ENCODE peak calls at places on chromosomes 5 and 9, in four cellular contexts. One of them, this sample, is unnamed.

GRCh38 chr9:72577212-72577753 is 55.9 kb downstream of the TMC1 start:
- DNase-seq in choroid plexus epithelial cell: peak
- DNase-seq in fibroblast of lung: peak
- DNase-seq in hepatocyte: peak
- DNase-seq in this sample: no peak

GRCh38 chr9:18072967-18073366 is 401.0 kb upstream of the ADAMTSL1 start:
- DNase-seq in choroid plexus epithelial cell: no peak
- DNase-seq in fibroblast of lung: no peak
- DNase-seq in hepatocyte: no peak
- DNase-seq in this sample: no peak

GRCh38 chr9:70945301-70945700 is 176.1 kb downstream of the TRPM3 start:
- DNase-seq in choroid plexus epithelial cell: peak
- DNase-seq in fibroblast of lung: peak
- DNase-seq in hepatocyte: no peak
- DNase-seq in this sample: no peak

GRCh38 chr5:117713585-117714198 is 1139.1 kb upstream of the SEMA6A start:
- DNase-seq in choroid plexus epithelial cell: peak
- DNase-seq in fibroblast of lung: peak
- DNase-seq in hepatocyte: no peak
- DNase-seq in this sample: no peak

GRCh38 chr5:135377751-135378680 is 21.0 kb downstream of the MACROH2A1 start:
- DNase-seq in choroid plexus epithelial cell: no peak
- DNase-seq in fibroblast of lung: no peak
- DNase-seq in hepatocyte: no peak
- DNase-seq in this sample: no peak

GRCh38 chr9:135592331-135592590 is 30.7 kb downstream of the PAEP start:
- DNase-seq in choroid plexus epithelial cell: no peak
- DNase-seq in fibroblast of lung: no peak
- DNase-seq in hepatocyte: no peak
- DNase-seq in this sample: no peak

GRCh38 chr5:141223112-141223783 is at the start of gene PCDHB14:
- DNase-seq in choroid plexus epithelial cell: peak
- DNase-seq in fibroblast of lung: peak
- DNase-seq in hepatocyte: peak
- DNase-seq in this sample: peak

GRCh38 chr9:22682536-22683392 is 236.1 kb downstream of the DMRTA1 start:
- DNase-seq in choroid plexus epithelial cell: peak
- DNase-seq in fibroblast of lung: peak
- DNase-seq in hepatocyte: no peak
- DNase-seq in this sample: no peak

GRCh38 chr5:132209901-132210545 is 17.6 kb downstream of the P4HA2 start:
- DNase-seq in choroid plexus epithelial cell: no peak
- DNase-seq in fibroblast of lung: no peak
- DNase-seq in hepatocyte: no peak
- DNase-seq in this sample: no peak

GRCh38 chr5:135880278-135880677 is 15.4 kb downstream of the IL9 start:
- DNase-seq in choroid plexus epithelial cell: peak
- DNase-seq in fibroblast of lung: peak
- DNase-seq in hepatocyte: no peak
- DNase-seq in this sample: peak

GRCh38 chr9:4762889-4763521 is 22.0 kb upstream of the AK3 start:
- DNase-seq in choroid plexus epithelial cell: peak
- DNase-seq in fibroblast of lung: no peak
- DNase-seq in hepatocyte: peak
- DNase-seq in this sample: no peak

GRCh38 chr5:10702040-10702629 is 58.9 kb downstream of the DAP start:
- DNase-seq in choroid plexus epithelial cell: peak
- DNase-seq in fibroblast of lung: peak
- DNase-seq in hepatocyte: peak
- DNase-seq in this sample: no peak

GRCh38 chr9:85421641-85422040 is 320.1 kb downstream of the AGTPBP1 start:
- DNase-seq in choroid plexus epithelial cell: no peak
- DNase-seq in fibroblast of lung: no peak
- DNase-seq in hepatocyte: no peak
- DNase-seq in this sample: no peak

GRCh38 chr5:154466671-154467070 is 11.4 kb downstream of the HAND1 start:
- DNase-seq in choroid plexus epithelial cell: peak
- DNase-seq in fibroblast of lung: no peak
- DNase-seq in hepatocyte: no peak
- DNase-seq in this sample: no peak

GRCh38 chr5:95822408-95823240 is at the start of gene GLRX:
- DNase-seq in choroid plexus epithelial cell: peak
- DNase-seq in fibroblast of lung: peak
- DNase-seq in hepatocyte: peak
- DNase-seq in this sample: peak

GRCh38 chr5:138506370-138507113 is 36.5 kb downstream of the ETF1 start:
- DNase-seq in choroid plexus epithelial cell: no peak
- DNase-seq in fibroblast of lung: no peak
- DNase-seq in hepatocyte: no peak
- DNase-seq in this sample: no peak

GRCh38 chr5:38466444-38467189 is 89.8 kb downstream of the LIFR start:
- DNase-seq in choroid plexus epithelial cell: peak
- DNase-seq in fibroblast of lung: peak
- DNase-seq in hepatocyte: no peak
- DNase-seq in this sample: no peak

GRCh38 chr5:81315336-81315735 is 13.9 kb downstream of the ZCCHC9 start:
- DNase-seq in choroid plexus epithelial cell: peak
- DNase-seq in fibroblast of lung: peak
- DNase-seq in hepatocyte: no peak
- DNase-seq in this sample: no peak

GRCh38 chr5:5101676-5102075 is 38.5 kb upstream of the ADAMTS16 start:
- DNase-seq in choroid plexus epithelial cell: no peak
- DNase-seq in fibroblast of lung: no peak
- DNase-seq in hepatocyte: no peak
- DNase-seq in this sample: no peak

GRCh38 chr9:22211588-22212360 is 202.7 kb upstream of the CDKN2B start:
- DNase-seq in choroid plexus epithelial cell: peak
- DNase-seq in fibroblast of lung: peak
- DNase-seq in hepatocyte: peak
- DNase-seq in this sample: no peak

GRCh38 chr5:52786937-52787599 is 648 bp upstream of the ITGA1 start:
- DNase-seq in choroid plexus epithelial cell: peak
- DNase-seq in fibroblast of lung: no peak
- DNase-seq in hepatocyte: peak
- DNase-seq in this sample: no peak

GRCh38 chr5:124651663-124652513 is 94.6 kb downstream of the ZNF608 start:
- DNase-seq in choroid plexus epithelial cell: peak
- DNase-seq in fibroblast of lung: peak
- DNase-seq in hepatocyte: peak
- DNase-seq in this sample: no peak

GRCh38 chr9:86816868-86817267 is 130.4 kb downstream of the GAS1 start:
- DNase-seq in choroid plexus epithelial cell: no peak
- DNase-seq in fibroblast of lung: no peak
- DNase-seq in hepatocyte: no peak
- DNase-seq in this sample: no peak

GRCh38 chr5:5416733-5417132 is 5.7 kb upstream of the ICE1 start:
- DNase-seq in choroid plexus epithelial cell: no peak
- DNase-seq in fibroblast of lung: no peak
- DNase-seq in hepatocyte: no peak
- DNase-seq in this sample: no peak

GRCh38 chr9:106420511-106420944 is 442.4 kb upstream of the ZNF462 start:
- DNase-seq in choroid plexus epithelial cell: no peak
- DNase-seq in fibroblast of lung: peak
- DNase-seq in hepatocyte: peak
- DNase-seq in this sample: no peak

GRCh38 chr9:110152704-110153374 is 55.1 kb downstream of the C9orf152 start:
- DNase-seq in choroid plexus epithelial cell: peak
- DNase-seq in fibroblast of lung: peak
- DNase-seq in hepatocyte: peak
- DNase-seq in this sample: peak

GRCh38 chr9:8186553-8186952 is 387.0 kb upstream of the DMAC1 start:
- DNase-seq in choroid plexus epithelial cell: no peak
- DNase-seq in fibroblast of lung: no peak
- DNase-seq in hepatocyte: no peak
- DNase-seq in this sample: no peak